ENCODE peak calls at places on chromosomes 1 and 21, in six cellular contexts. C is epithelial cell of esophagus; J is T follicular helper cell; N is ureter; Q is stimulated activated CD4-positive, alpha-beta T cell treated with anti-CD3 and anti-CD28 coated beads, Interleukin-4, amount 100 ng/mL, for 48 hours; H is aorta. D is an unnamed sample.

GRCh38 chr1:159492575-159493323 is 43.1 kb downstream of the OR10J5 start:
- DNase-seq in C (peak), J (no peak), N (no peak), Q (no peak), H (no peak), D (no peak)

GRCh38 chr1:29875557-29876028 is 639.3 kb downstream of the PTPRU start:
- DNase-seq in C (peak), J (no peak), N (no peak), Q (no peak), H (no peak), D (no peak)

GRCh38 chr1:153422450-153423068 is 6.2 kb downstream of the S100A7A start:
- DNase-seq in C (peak), J (peak), N (peak), Q (peak), H (peak), D (peak)

GRCh38 chr1:213252026-213252425 is 201.0 kb downstream of the RPS6KC1 start:
- DNase-seq in C (no peak), J (no peak), N (no peak), Q (no peak), H (no peak), D (no peak)

GRCh38 chr21:33232640-33233039 is 2.9 kb downstream of the IFNAR2 start:
- DNase-seq in C (no peak), J (no peak), N (no peak), Q (no peak), H (no peak), D (no peak)

GRCh38 chr1:68586766-68587165 is 89.9 kb upstream of the DEPDC1 start:
- DNase-seq in C (no peak), J (no peak), N (no peak), Q (no peak), H (no peak), D (no peak)

GRCh38 chr1:2266301-2266967 is 38.3 kb downstream of the SKI start:
- DNase-seq in C (no peak), J (no peak), N (no peak), Q (no peak), H (no peak), D (no peak)

GRCh38 chr1:228087771-228088251 is 5.3 kb downstream of the ARF1 start:
- DNase-seq in C (peak), J (no peak), N (no peak), Q (no peak), H (peak), D (no peak)

GRCh38 chr1:241391926-241392710 is 35.1 kb upstream of the RGS7 start:
- DNase-seq in C (peak), J (no peak), N (no peak), Q (no peak), H (no peak), D (no peak)

GRCh38 chr1:201890223-201890622 is 1.5 kb downstream of the SHISA4 start:
- DNase-seq in C (no peak), J (no peak), N (no peak), Q (no peak), H (no peak), D (no peak)

GRCh38 chr1:184188091-184188490 is 136.6 kb downstream of the TSEN15 start:
- DNase-seq in C (no peak), J (no peak), N (no peak), Q (no peak), H (no peak), D (no peak)

GRCh38 chr1:154849645-154850131 is 20.4 kb downstream of the KCNN3 start:
- DNase-seq in C (no peak), J (no peak), N (no peak), Q (peak), H (no peak), D (no peak)

GRCh38 chr1:71080178-71080781 is 555 bp downstream of the ZRANB2 start:
- DNase-seq in C (peak), J (no peak), N (no peak), Q (peak), H (no peak), D (no peak)

GRCh38 chr1:67058761-67059160 is 4.8 kb upstream of the SLC35D1 start:
- DNase-seq in C (peak), J (no peak), N (no peak), Q (no peak), H (no peak), D (no peak)

GRCh38 chr1:39129514-39129913 is 75.0 kb upstream of the MACF1 start:
- DNase-seq in C (no peak), J (no peak), N (no peak), Q (no peak), H (no peak), D (no peak)

GRCh38 chr1:82330330-82330729 is 529.6 kb downstream of the ADGRL2 start:
- DNase-seq in C (no peak), J (no peak), N (no peak), Q (no peak), H (no peak), D (no peak)

GRCh38 chr1:116375884-116376733 is 3.1 kb downstream of the ATP1A1 start:
- DNase-seq in C (peak), J (no peak), N (peak), Q (peak), H (peak), D (peak)

GRCh38 chr1:244778356-244778755 is 57.1 kb upstream of the COX20 start:
- DNase-seq in C (peak), J (no peak), N (no peak), Q (no peak), H (no peak), D (no peak)

GRCh38 chr21:34983680-34984086 is 65.4 kb downstream of the RUNX1 start:
- DNase-seq in C (peak), J (no peak), N (no peak), Q (peak), H (no peak), D (no peak)

GRCh38 chr21:14737922-14738321 is 191.8 kb upstream of the SAMSN1 start:
- DNase-seq in C (peak), J (peak), N (peak), Q (peak), H (no peak), D (no peak)

GRCh38 chr1:235366286-235366685 is 941 bp upstream of the TBCE start:
- DNase-seq in C (no peak), J (no peak), N (no peak), Q (peak), H (no peak), D (no peak)

GRCh38 chr1:167648978-167649752 is 19.1 kb downstream of the RCSD1 start:
- DNase-seq in C (no peak), J (no peak), N (no peak), Q (no peak), H (no peak), D (no peak)

GRCh38 chr1:14340244-14340800 is 258.2 kb upstream of the KAZN start:
- DNase-seq in C (no peak), J (no peak), N (no peak), Q (no peak), H (no peak), D (no peak)

GRCh38 chr1:3261969-3262579 is 192.4 kb upstream of the ARHGEF16 start:
- DNase-seq in C (no peak), J (no peak), N (no peak), Q (no peak), H (no peak), D (no peak)

GRCh38 chr1:215118081-215118480 is 35.5 kb downstream of the KCNK2 start:
- DNase-seq in C (no peak), J (no peak), N (no peak), Q (no peak), H (no peak), D (no peak)

GRCh38 chr21:42692688-42693087 is 39.3 kb downstream of the PDE9A start:
- DNase-seq in C (no peak), J (no peak), N (no peak), Q (no peak), H (peak), D (no peak)

GRCh38 chr1:207336559-207337467 is 15.3 kb downstream of the CD55 start:
- DNase-seq in C (peak), J (no peak), N (no peak), Q (peak), H (no peak), D (no peak)

GRCh38 chr1:110565565-110565964 is 40.6 kb downstream of the KCNA2 start:
- DNase-seq in C (no peak), J (no peak), N (no peak), Q (no peak), H (no peak), D (no peak)

GRCh38 chr21:41766883-41767605 is at the start of gene RIPK4:
- DNase-seq in C (peak), J (peak), N (peak), Q (peak), H (peak), D (no peak)

GRCh38 chr1:22710688-22711024 is at the start of gene EPHB2:
- DNase-seq in C (peak), J (no peak), N (no peak), Q (peak), H (peak), D (no peak)

GRCh38 chr1:100750002-100750885 is 30.7 kb downstream of the VCAM1 start:
- DNase-seq in C (no peak), J (no peak), N (no peak), Q (no peak), H (no peak), D (no peak)

GRCh38 chr1:226643167-226643566 is 94.6 kb downstream of the STUM start:
- DNase-seq in C (peak), J (peak), N (no peak), Q (peak), H (peak), D (no peak)

GRCh38 chr1:235045034-235045690 is 83.5 kb downstream of the TOMM20 start:
- DNase-seq in C (no peak), J (no peak), N (no peak), Q (peak), H (no peak), D (no peak)